ENCODE peak calls at places on chromosomes 4 and X, in five cellular contexts. P, C, W, S and L are unnamed samples.

GRCh38 chr4:29770627-29771026 is 949.5 kb upstream of the PCDH7 start:
- DNase-seq in C (no peak), S (no peak), P (no peak), W (no peak), L (no peak)

GRCh38 chr4:422587-422986 is 76.4 kb downstream of the ZNF721 start:
- DNase-seq in P (no peak), W (no peak), C (no peak), S (no peak), L (no peak)

GRCh38 chrX:127943570-127943969 is 108.6 kb downstream of the ACTRT1 start:
- DNase-seq in C (no peak), S (no peak), P (no peak), W (no peak), L (no peak)

GRCh38 chr4:179307297-179308136 is 1865.3 kb upstream of the AGA start:
- DNase-seq in C (no peak), W (no peak), S (no peak), P (no peak), L (peak)

GRCh38 chrX:110992611-110993010 is 103.4 kb upstream of the PAK3 start:
- DNase-seq in P (peak), C (no peak), S (peak), W (peak), L (no peak)

GRCh38 chr4:71553605-71554004 is 214.8 kb downstream of the SLC4A4 start:
- DNase-seq in S (no peak), W (no peak), C (no peak), P (no peak), L (no peak)

GRCh38 chr4:88087004-88087403 is 71.4 kb downstream of the ABCG2 start:
- DNase-seq in C (no peak), W (no peak), S (no peak), P (no peak), L (no peak)

GRCh38 chr4:80017125-80017854 is 55.7 kb downstream of the ANTXR2 start:
- DNase-seq in C (no peak), S (no peak), P (no peak), W (no peak), L (no peak)

GRCh38 chrX:140709421-140709846 is at the start of gene LINC00632:
- DNase-seq in C (no peak), P (no peak), S (no peak), W (no peak), L (no peak)

GRCh38 chr4:96317924-96318323 is 478.0 kb downstream of the PDHA2 start:
- DNase-seq in W (no peak), P (no peak), S (no peak), C (no peak), L (no peak)

GRCh38 chr4:37715889-37716402 is 29.8 kb upstream of the RELL1 start:
- DNase-seq in C (no peak), S (no peak), P (no peak), W (no peak), L (no peak)

GRCh38 chr4:6851431-6851830 is 58.2 kb upstream of the TBC1D14 start:
- DNase-seq in C (no peak), S (no peak), P (no peak), W (no peak), L (no peak)

GRCh38 chr4:59195867-59196266 is 2004.3 kb upstream of the ADGRL3 start:
- DNase-seq in P (no peak), W (no peak), S (no peak), C (no peak), L (no peak)

GRCh38 chr4:119570401-119570800 is 58.2 kb downstream of the PDE5A start:
- DNase-seq in P (no peak), W (no peak), S (no peak), C (no peak), L (no peak)

GRCh38 chr4:185209031-185209851 is at the start of gene SNX25:
- DNase-seq in C (peak), W (peak), P (peak), S (peak), L (peak)

GRCh38 chrX:114462266-114462665 is 121.6 kb upstream of the HTR2C start:
- DNase-seq in W (no peak), S (no peak), P (no peak), C (no peak), L (no peak)

GRCh38 chrX:136650811-136651210 is 2.9 kb downstream of the CD40LG start:
- DNase-seq in S (no peak), W (no peak), P (no peak), C (no peak), L (no peak)

GRCh38 chrX:136647969-136648368 is at the start of gene CD40LG:
- DNase-seq in C (no peak), P (no peak), S (no peak), W (no peak), L (no peak)

GRCh38 chrX:136656596-136656995 is 8.6 kb downstream of the CD40LG start:
- DNase-seq in S (no peak), C (no peak), W (no peak), P (no peak), L (no peak)

GRCh38 chrX:136658151-136658550 is 10.2 kb downstream of the CD40LG start:
- DNase-seq in W (no peak), P (no peak), C (no peak), S (no peak), L (no peak)

GRCh38 chrX:136652822-136653723 is 5.1 kb downstream of the CD40LG start:
- DNase-seq in S (no peak), W (no peak), P (no peak), C (no peak), L (no peak)
- H3K4me3 ChIP-seq in S (peak), W (no peak), P (peak), C (no peak), L (no peak)

GRCh38 chrX:85004255-85004654 is 578 bp downstream of the APOOL start:
- DNase-seq in C (no peak), W (no peak), S (no peak), P (no peak), L (peak)

GRCh38 chrX:85001344-85001743 is 2.3 kb upstream of the APOOL start:
- DNase-seq in W (no peak), S (no peak), P (no peak), C (no peak), L (no peak)

GRCh38 chrX:85003655-85004244 is at the start of gene APOOL:
- DNase-seq in C (peak), S (peak), P (peak), W (peak), L (peak)
- H3K4me3 ChIP-seq in C (peak), S (peak), P (peak), W (peak), L (peak)

DNA sequence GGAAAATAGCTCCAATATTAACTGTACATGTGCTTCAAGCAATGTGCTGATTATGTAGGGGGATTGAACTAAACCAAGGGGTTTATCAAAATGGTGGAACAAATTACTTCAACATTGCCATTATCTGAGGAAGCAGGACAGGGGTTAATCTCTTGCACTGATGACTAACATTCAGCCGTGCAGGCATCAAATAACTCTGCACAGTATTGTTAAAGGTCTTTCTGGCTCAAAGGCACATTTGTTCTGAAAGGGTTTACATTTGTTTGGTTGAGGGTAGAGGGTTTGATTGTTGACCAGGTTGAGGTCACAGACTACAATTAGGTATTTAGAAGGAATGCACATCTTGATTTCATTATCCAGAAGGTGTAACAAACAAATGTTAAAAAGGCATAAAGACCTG is 32.2 kb upstream of the CCSER1 start:
- DNase-seq in S (no peak), C (no peak), P (no peak), W (no peak), L (no peak)
- H3K4me3 ChIP-seq in S (no peak), C (no peak), P (no peak), W (no peak), L (no peak)

GRCh38 chr4:112944006-112944405 is 105.4 kb upstream of the ANK2 start:
- DNase-seq in C (no peak), S (no peak), P (no peak), W (no peak), L (no peak)

GRCh38 chr4:112952301-112952700 is 97.2 kb upstream of the ANK2 start:
- DNase-seq in C (no peak), W (no peak), S (no peak), P (no peak), L (no peak)

GRCh38 chr4:112946127-112946526 is 103.3 kb upstream of the ANK2 start:
- DNase-seq in P (no peak), W (no peak), S (no peak), C (no peak), L (no peak)

GRCh38 chr4:112951362-112951962 is 98.0 kb upstream of the ANK2 start:
- DNase-seq in W (no peak), P (peak), S (no peak), C (no peak), L (no peak)

DNA sequence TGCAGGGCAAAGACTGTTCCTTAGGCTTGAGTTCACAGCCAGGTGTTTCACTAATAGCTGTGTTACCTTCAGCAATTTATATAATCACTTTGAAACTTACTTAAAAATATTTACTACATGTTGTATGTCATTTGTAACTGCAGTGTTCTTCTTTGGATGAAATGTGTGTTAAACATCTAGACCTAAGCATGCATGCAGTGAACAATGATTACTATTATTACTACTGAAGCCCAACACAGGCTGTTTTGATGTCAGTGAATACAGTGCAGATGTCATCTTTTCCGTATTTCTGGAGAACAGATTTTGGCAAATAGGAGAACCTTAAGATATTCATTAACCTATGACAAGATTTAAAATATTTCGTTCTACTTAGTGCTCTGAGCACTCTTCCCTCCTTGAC is 101.8 kb upstream of the ANK2 start:
- DNase-seq in S (no peak), P (no peak), C (no peak), W (no peak), L (no peak)
- H3K4me3 ChIP-seq in S (no peak), P (no peak), C (no peak), W (no peak), L (no peak)

DNA sequence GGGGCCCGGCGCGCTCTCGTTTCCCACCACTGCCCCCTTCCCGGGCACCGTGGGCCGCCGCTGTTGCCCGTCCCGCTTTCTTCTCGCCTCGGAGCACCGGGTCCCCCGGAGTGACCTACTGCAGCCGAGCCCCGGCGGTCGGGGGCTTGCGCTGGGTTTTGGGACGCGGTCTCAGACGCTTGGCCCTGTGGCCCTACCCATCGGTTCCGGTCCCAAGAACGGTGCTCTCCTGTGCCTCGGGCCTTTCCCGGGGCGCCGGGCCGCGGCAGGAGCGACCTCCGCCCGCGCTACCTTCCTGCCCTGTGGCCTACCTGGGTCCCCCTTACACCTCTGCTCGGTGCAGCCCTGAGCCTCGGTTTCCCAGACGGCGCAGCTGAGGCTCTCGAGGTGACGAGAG is 21.6 kb upstream of the HMX1 start:
- DNase-seq in S (no peak), P (no peak), W (no peak), C (no peak), L (no peak)
- H3K4me3 ChIP-seq in S (no peak), P (no peak), W (no peak), C (no peak), L (no peak)

GRCh38 chr4:2290488-2290887 is 28.6 kb upstream of the MXD4 start:
- DNase-seq in S (no peak), W (no peak), C (peak), P (no peak), L (no peak)
- H3K4me3 ChIP-seq in S (peak), W (no peak), C (no peak), P (peak), L (no peak)

GRCh38 chr4:16083217-16084191 is at the start of gene PROM1:
- DNase-seq in W (peak), P (no peak), C (no peak), S (no peak), L (no peak)
- H3K4me3 ChIP-seq in W (peak), P (no peak), C (peak), S (peak), L (peak)

GRCh38 chr4:42484630-42485029 is 87.3 kb downstream of the SHISA3 start:
- DNase-seq in S (no peak), P (no peak), C (no peak), W (no peak), L (no peak)
- H3K4me3 ChIP-seq in S (no peak), P (no peak), C (no peak), W (no peak), L (no peak)

GRCh38 chrX:77900688-77901087 is 1.4 kb downstream of the COX7B start:
- DNase-seq in W (no peak), C (no peak), P (no peak), S (no peak), L (no peak)
- H3K4me3 ChIP-seq in W (peak), C (peak), P (peak), S (peak), L (peak)